ENCODE peak calls at places on chromosomes 12 and 14, in six cellular contexts. L, F, C, A, M and D are unnamed samples.
A peak's percentile ranks its signal among the peaks of the same experiment; 100 is the strongest.

GRCh38 chr12:53224897-53225634 is 6.9 kb downstream of the RARG start:
- DNase-seq in L (peak; percentile 18), F (peak; percentile 23), C (no peak), A (no peak), M (peak; percentile 47), D (no peak)

GRCh38 chr14:90645842-90646443 is 170.3 kb downstream of the TTC7B start:
- DNase-seq in L (peak; percentile 71), F (peak; percentile 46), C (no peak), A (peak; percentile 55), M (peak; percentile 29), D (no peak)

GRCh38 chr14:21965042-21965441 is 291.4 kb upstream of the OR4E1 start:
- DNase-seq in L (no peak), F (no peak), C (no peak), A (no peak), M (no peak), D (no peak)

GRCh38 chr12:96091833-96092232 is 56.4 kb upstream of the LTA4H start:
- DNase-seq in L (peak; percentile 53), F (peak; percentile 12), C (no peak), A (peak; percentile 21), M (no peak), D (no peak)

GRCh38 chr12:121579981-121580868 is 598 bp downstream of the KDM2B start:
- DNase-seq in L (peak; percentile 35), F (peak; percentile 62), C (peak; percentile 77), A (no peak), M (peak; percentile 61), D (peak; percentile 80)

GRCh38 chr14:105195533-105196227 is 14.6 kb upstream of the NUDT14 start:
- DNase-seq in L (no peak), F (no peak), C (no peak), A (no peak), M (no peak), D (no peak)

GRCh38 chr12:90257927-90258624 is 549.4 kb upstream of the ATP2B1 start:
- DNase-seq in L (no peak), F (no peak), C (no peak), A (no peak), M (no peak), D (no peak)

GRCh38 chr12:54340845-54341244 is 15.9 kb downstream of the COPZ1 start:
- DNase-seq in L (no peak), F (no peak), C (no peak), A (no peak), M (no peak), D (no peak)

GRCh38 chr14:89767861-89768268 is 186.7 kb downstream of the EFCAB11 start:
- DNase-seq in L (peak; percentile 42), F (peak; percentile 78), C (no peak), A (peak; percentile 43), M (peak; percentile 53), D (no peak)

GRCh38 chr12:12704593-12705230 is 8.7 kb upstream of the GPR19 start:
- DNase-seq in L (peak; percentile 81), F (peak; percentile 96), C (no peak), A (peak; percentile 84), M (peak; percentile 95), D (no peak)

GRCh38 chr14:100065161-100065871 is at the start of gene EVL:
- DNase-seq in L (no peak), F (no peak), C (peak; percentile 26), A (no peak), M (no peak), D (no peak)

GRCh38 chr12:109572506-109572845 is 828 bp downstream of the MMAB start:
- DNase-seq in L (no peak), F (no peak), C (no peak), A (no peak), M (no peak), D (no peak)

GRCh38 chr12:10395390-10395998 is 5.7 kb upstream of the KLRK1 start:
- DNase-seq in L (peak; percentile 95), F (peak; percentile 78), C (no peak), A (no peak), M (peak; percentile 92), D (no peak)

GRCh38 chr12:118680361-118680963 is 300.9 kb upstream of the SRRM4 start:
- DNase-seq in L (no peak), F (no peak), C (no peak), A (no peak), M (no peak), D (no peak)

GRCh38 chr12:12319501-12320322 is 30.3 kb downstream of the MANSC1 start:
- DNase-seq in L (no peak), F (no peak), C (no peak), A (no peak), M (peak; percentile 7), D (no peak)

GRCh38 chr12:68272732-68273131 is 19.3 kb upstream of the IL22 start:
- DNase-seq in L (no peak), F (no peak), C (no peak), A (no peak), M (no peak), D (no peak)

GRCh38 chr14:90572461-90573150 is 175.8 kb downstream of the CALM1 start:
- DNase-seq in L (no peak), F (no peak), C (no peak), A (no peak), M (no peak), D (no peak)

GRCh38 chr14:95885866-95886265 is 9.2 kb downstream of the TUNAR start:
- DNase-seq in L (no peak), F (no peak), C (no peak), A (no peak), M (peak; percentile 3), D (no peak)

GRCh38 chr12:30977537-30978349 is 51.2 kb downstream of the TSPAN11 start:
- DNase-seq in L (no peak), F (no peak), C (no peak), A (no peak), M (no peak), D (no peak)

GRCh38 chr14:50920482-50921225 is 23.6 kb downstream of the PYGL start:
- DNase-seq in L (no peak), F (peak; percentile 92), C (no peak), A (no peak), M (peak; percentile 93), D (no peak)

GRCh38 chr12:62603061-62603810 is 136.6 kb downstream of the MON2 start:
- DNase-seq in L (peak; percentile 81), F (peak; percentile 85), C (peak; percentile 87), A (peak; percentile 51), M (peak; percentile 89), D (peak; percentile 91)

GRCh38 chr12:86774841-86775386 is 518.7 kb upstream of the MGAT4C start:
- DNase-seq in L (peak; percentile 13), F (peak; percentile 29), C (no peak), A (no peak), M (no peak), D (no peak)

GRCh38 chr14:102568115-102568614 is 24.3 kb upstream of the RCOR1 start:
- DNase-seq in L (peak; percentile 77), F (no peak), C (no peak), A (peak; percentile 73), M (no peak), D (no peak)

GRCh38 chr14:76919811-76920571 is 93.8 kb downstream of the LRRC74A start:
- DNase-seq in L (no peak), F (peak; percentile 75), C (peak; percentile 51), A (no peak), M (peak; percentile 87), D (no peak)

GRCh38 chr12:42744539-42745156 is 155.1 kb upstream of the PRICKLE1 start:
- DNase-seq in L (peak; percentile 66), F (peak; percentile 78), C (no peak), A (no peak), M (peak; percentile 83), D (no peak)

GRCh38 chr12:21991526-21991925 is 50.3 kb upstream of the ABCC9 start:
- DNase-seq in L (no peak), F (no peak), C (no peak), A (no peak), M (no peak), D (no peak)

GRCh38 chr12:131056626-131057025 is 102.9 kb downstream of the ADGRD1 start:
- DNase-seq in L (no peak), F (no peak), C (no peak), A (no peak), M (no peak), D (no peak)

GRCh38 chr12:19440916-19441315 is 1.6 kb downstream of the AEBP2 start:
- DNase-seq in L (no peak), F (peak; percentile 24), C (no peak), A (no peak), M (no peak), D (no peak)

GRCh38 chr12:102526701-102527100 is 46.3 kb upstream of the IGF1 start:
- DNase-seq in L (no peak), F (no peak), C (no peak), A (no peak), M (peak; percentile 41), D (no peak)

GRCh38 chr14:59997496-59997895 is 77.6 kb downstream of the LRRC9 start:
- DNase-seq in L (peak; percentile 6), F (peak; percentile 27), C (no peak), A (no peak), M (peak; percentile 2), D (no peak)

GRCh38 chr12:6950401-6950801 is 755 bp upstream of the PTPN6 start:
- DNase-seq in L (no peak), F (no peak), C (no peak), A (no peak), M (no peak), D (no peak)
- TF ChIP-seq CTCF in L (peak; percentile 28), F (peak; percentile 35), C (no peak), A (peak; percentile 40), M (no peak), D (peak; percentile 61)

GRCh38 chr14:20553024-20553423 is 7.8 kb downstream of the RNASE9 start:
- DNase-seq in L (no peak), F (no peak), C (no peak), A (no peak), M (no peak), D (no peak)

GRCh38 chr14:20546877-20547276 is 14.0 kb downstream of the RNASE9 start:
- DNase-seq in L (no peak), F (no peak), C (no peak), A (no peak), M (no peak), D (no peak)

GRCh38 chr14:20551606-20552005 is 9.2 kb downstream of the RNASE9 start:
- DNase-seq in L (no peak), F (no peak), C (no peak), A (no peak), M (no peak), D (no peak)

GRCh38 chr14:20548414-20549158 is 12.3 kb downstream of the RNASE9 start:
- DNase-seq in L (no peak), F (no peak), C (no peak), A (no peak), M (no peak), D (no peak)
- TF ChIP-seq CTCF in L (no peak), F (no peak), C (no peak), A (no peak), M (no peak), D (no peak)

DNA sequence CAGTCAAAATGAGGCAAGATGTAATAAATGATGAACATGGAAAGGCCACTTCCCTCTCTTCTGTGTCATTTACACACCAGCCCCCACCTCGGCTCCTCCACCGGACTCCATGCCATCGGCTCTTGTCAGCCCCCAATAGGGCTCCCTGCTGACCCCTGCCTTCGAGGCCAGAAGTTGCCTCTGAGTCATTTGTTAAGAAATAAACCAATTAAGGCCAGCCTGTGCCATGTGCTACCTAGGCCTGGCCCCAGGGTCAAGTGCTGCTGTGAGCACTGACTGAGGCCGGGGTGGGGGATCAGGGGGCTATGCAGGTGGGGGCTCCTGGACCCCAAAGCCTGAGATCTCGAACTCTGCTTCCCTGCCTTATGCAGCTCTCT is 53.2 kb downstream of the TESC start:
- DNase-seq in L (no peak), F (no peak), C (no peak), A (no peak), M (no peak), D (no peak)
- TF ChIP-seq CTCF in L (no peak), F (peak; percentile 5), C (peak; percentile 26), A (no peak), M (no peak), D (peak; percentile 30)

GRCh38 chr14:64764641-64765520 is 60.7 kb downstream of the PLEKHG3 start:
- DNase-seq in L (peak; percentile 46), F (peak; percentile 71), C (peak; percentile 77), A (peak; percentile 44), M (peak; percentile 73), D (peak; percentile 84)
- TF ChIP-seq CTCF in L (peak; percentile 87), F (peak; percentile 96), C (peak; percentile 83), A (peak; percentile 79), M (peak; percentile 96), D (peak; percentile 95)